ENCODE peak calls at places on chromosomes 4 and X, in ten cellular contexts. L, N, B, X, P, W, J, V, F and Q are unnamed samples.

GRCh38 chrX:129540725-129541184 is 696 bp downstream of the OCRL start:
- DNase-seq in L (no peak), N (no peak), B (peak; percentile 77), X (peak; percentile 37), P (no peak), W (peak; percentile 61), J (peak; percentile 12), V (peak; percentile 22), F (no peak), Q (peak; percentile 22)

GRCh38 chr4:7855731-7856130 is 83.9 kb downstream of the AFAP1 start:
- DNase-seq in L (no peak), N (no peak), B (no peak), X (no peak), P (no peak), W (no peak), J (no peak), V (no peak), F (no peak), Q (no peak)

GRCh38 chrX:147958316-147958715 is 22.8 kb upstream of the FMR1NB start:
- DNase-seq in L (peak; percentile 31), N (no peak), B (no peak), X (no peak), P (no peak), W (no peak), J (no peak), V (no peak), F (no peak), Q (peak; percentile 1)

GRCh38 chr4:40225497-40225896 is 28.7 kb downstream of the RHOH start:
- DNase-seq in L (no peak), N (no peak), B (no peak), X (no peak), P (no peak), W (no peak), J (no peak), V (no peak), F (no peak), Q (no peak)

GRCh38 chr4:156829194-156829593 is 142.4 kb downstream of the PDGFC start:
- DNase-seq in L (peak; percentile 68), N (no peak), B (peak; percentile 56), X (no peak), P (no peak), W (no peak), J (no peak), V (no peak), F (no peak), Q (no peak)

GRCh38 chrX:139203681-139204575 is 326.6 kb upstream of the F9 start:
- DNase-seq in L (no peak), N (no peak), B (no peak), X (no peak), P (no peak), W (no peak), J (no peak), V (no peak), F (peak; percentile 62), Q (no peak)

GRCh38 chr4:7233601-7234000 is 41.3 kb downstream of the SORCS2 start:
- DNase-seq in L (no peak), N (no peak), B (no peak), X (no peak), P (no peak), W (no peak), J (no peak), V (no peak), F (no peak), Q (no peak)

GRCh38 chr4:8744083-8744805 is 127.4 kb downstream of the HMX1 start:
- DNase-seq in L (no peak), N (no peak), B (peak; percentile 31), X (peak; percentile 15), P (no peak), W (no peak), J (no peak), V (no peak), F (no peak), Q (no peak)

GRCh38 chr4:104490770-104491395 is 3.8 kb downstream of the CXXC4 start:
- DNase-seq in L (peak; percentile 35), N (peak; percentile 53), B (peak; percentile 80), X (peak; percentile 62), P (peak; percentile 9), W (peak; percentile 69), J (peak; percentile 3), V (peak; percentile 80), F (peak; percentile 80), Q (peak; percentile 71)

GRCh38 chr4:184688447-184688846 is 38.9 kb downstream of the PRIMPOL start:
- DNase-seq in L (peak; percentile 91), N (no peak), B (no peak), X (no peak), P (no peak), W (no peak), J (no peak), V (no peak), F (no peak), Q (peak; percentile 69)

GRCh38 chr4:15414601-15415091 is 13.2 kb upstream of the C1QTNF7 start:
- DNase-seq in L (peak; percentile 44), N (no peak), B (no peak), X (no peak), P (no peak), W (no peak), J (no peak), V (no peak), F (no peak), Q (no peak)

GRCh38 chr4:30716158-30716557 is 4.0 kb upstream of the PCDH7 start:
- DNase-seq in L (peak; percentile 64), N (no peak), B (no peak), X (no peak), P (no peak), W (no peak), J (no peak), V (no peak), F (peak; percentile 48), Q (no peak)

GRCh38 chr4:56981795-56982201 is 3.1 kb downstream of the POLR2B start:
- DNase-seq in L (peak; percentile 72), N (no peak), B (no peak), X (no peak), P (no peak), W (no peak), J (no peak), V (no peak), F (no peak), Q (no peak)

GRCh38 chr4:173167793-173168395 is 717 bp upstream of the GALNT7 start:
- DNase-seq in L (peak; percentile 35), N (peak; percentile 24), B (peak; percentile 51), X (peak; percentile 64), P (no peak), W (peak; percentile 66), J (peak; percentile 66), V (no peak), F (peak; percentile 67), Q (peak; percentile 45)

GRCh38 chr4:89175611-89176010 is 64.3 kb downstream of the TIGD2 start:
- DNase-seq in L (no peak), N (no peak), B (peak; percentile 60), X (no peak), P (no peak), W (peak; percentile 33), J (no peak), V (no peak), F (no peak), Q (no peak)

GRCh38 chr4:5463936-5464650 is 244.3 kb downstream of the EVC2 start:
- DNase-seq in L (no peak), N (no peak), B (no peak), X (no peak), P (no peak), W (no peak), J (no peak), V (no peak), F (no peak), Q (no peak)

GRCh38 chrX:71650333-71650969 is 16.9 kb upstream of the LOC101059915 start:
- DNase-seq in L (peak; percentile 10), N (peak; percentile 34), B (no peak), X (no peak), P (no peak), W (peak; percentile 41), J (peak; percentile 62), V (no peak), F (no peak), Q (no peak)

GRCh38 chr4:82559735-82560120 is 2.1 kb downstream of the TMEM150C start:
- DNase-seq in L (no peak), N (no peak), B (no peak), X (no peak), P (no peak), W (no peak), J (no peak), V (no peak), F (peak; percentile 12), Q (no peak)

GRCh38 chr4:183276106-183276505 is 44.0 kb downstream of the CLDN22 start:
- DNase-seq in L (no peak), N (no peak), B (no peak), X (no peak), P (no peak), W (no peak), J (no peak), V (no peak), F (no peak), Q (no peak)

DNA sequence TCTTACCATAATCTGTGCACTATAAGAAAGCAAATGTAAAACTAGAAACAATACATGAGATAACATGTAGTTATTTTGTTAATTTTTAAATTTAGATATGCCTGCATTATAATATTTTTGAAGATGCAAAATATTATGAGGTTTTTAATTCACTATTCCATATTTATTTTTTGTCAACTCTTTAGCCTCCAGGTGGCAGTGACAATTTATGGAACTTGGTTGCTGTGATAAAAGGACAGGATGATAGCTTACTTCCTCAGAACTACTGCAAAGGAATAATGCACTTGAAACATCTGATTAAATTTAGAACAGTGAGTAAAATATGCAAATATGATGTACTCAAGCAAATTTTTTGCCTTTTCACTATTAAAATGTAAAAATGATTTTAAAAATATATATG is 45.1 kb downstream of the SPATA4 start:
- DNase-seq in L (peak; percentile 56), N (no peak), B (no peak), X (no peak), P (no peak), W (no peak), J (peak; percentile 24), V (no peak), F (no peak), Q (no peak)
- TF ChIP-seq CTCF in L (peak; percentile 38), N (peak; percentile 23), B (peak; percentile 29), X (no peak), P (no peak), W (no peak), J (peak; percentile 69), V (peak; percentile 27), F (peak; percentile 31), Q (no peak)

GRCh38 chrX:135453381-135453780 is 31.6 kb downstream of the SMIM10L2A start:
- DNase-seq in L (no peak), N (no peak), B (no peak), X (no peak), P (no peak), W (no peak), J (no peak), V (no peak), F (no peak), Q (no peak)
- TF ChIP-seq CTCF in L (no peak), N (no peak), B (no peak), X (no peak), P (no peak), W (no peak), J (no peak), V (peak; percentile 17), F (peak; percentile 14), Q (no peak)

GRCh38 chr4:139761461-139761860 is 95.8 kb downstream of the MGST2 start:
- DNase-seq in L (peak; percentile 46), N (no peak), B (no peak), X (no peak), P (no peak), W (no peak), J (peak; percentile 63), V (no peak), F (no peak), Q (no peak)
- TF ChIP-seq CTCF in L (peak; percentile 49), N (no peak), B (no peak), X (peak; percentile 17), P (no peak), W (no peak), J (peak; percentile 69), V (peak; percentile 35), F (peak; percentile 28), Q (no peak)

GRCh38 chrX:64908121-64908520 is 68.1 kb downstream of the ZC4H2 start:
- DNase-seq in L (no peak), N (no peak), B (no peak), X (no peak), P (no peak), W (no peak), J (no peak), V (no peak), F (no peak), Q (no peak)
- TF ChIP-seq CTCF in L (no peak), N (no peak), B (no peak), X (no peak), P (no peak), W (no peak), J (no peak), V (no peak), F (no peak), Q (no peak)